ENCODE peak calls at places on chromosomes 6 and 20, in five cellular contexts. U is H1, H is neuronal stem cell, D is trophoblast cell, E is mesenchymal stem cell. I is an unnamed sample.
A peak's percentile ranks its signal among the peaks of the same experiment; 100 is the strongest.

GRCh38 chr6:71676298-71676697 is 210.1 kb upstream of the RIMS1 start:
- DNase-seq in U (no peak), H (no peak), D (no peak), E (no peak), I (no peak)

GRCh38 chr6:169302255-169302654 is 48.6 kb upstream of the THBS2 start:
- DNase-seq in U (no peak), H (no peak), D (no peak), E (no peak), I (no peak)

GRCh38 chr6:148839044-148839443 is 92.2 kb downstream of the UST start:
- DNase-seq in U (no peak), H (no peak), D (no peak), E (peak; percentile 19), I (no peak)

GRCh38 chr6:15623282-15624116 is 39.3 kb downstream of the DTNBP1 start:
- DNase-seq in U (no peak), H (no peak), D (no peak), E (peak; percentile 45), I (no peak)

GRCh38 chr6:50272611-50273010 is 222.9 kb upstream of the DEFB112 start:
- DNase-seq in U (no peak), H (no peak), D (no peak), E (no peak), I (no peak)

GRCh38 chr6:151021878-151022277 is 156.4 kb downstream of the MTHFD1L start:
- DNase-seq in U (no peak), H (no peak), D (no peak), E (peak; percentile 62), I (no peak)

GRCh38 chr20:33674294-33675126 is at the start of gene NECAB3:
- DNase-seq in U (no peak), H (peak; percentile 80), D (peak; percentile 33), E (peak; percentile 74), I (peak; percentile 85)

GRCh38 chr6:81242634-81243033 is 509.8 kb downstream of the TENT5A start:
- DNase-seq in U (no peak), H (no peak), D (no peak), E (no peak), I (no peak)

GRCh38 chr20:35307666-35308653 is 15.7 kb upstream of the FAM83C start:
- DNase-seq in U (no peak), H (no peak), D (no peak), E (peak; percentile 65), I (no peak)

GRCh38 chr6:158843751-158844683 is 24.8 kb upstream of the EZR start:
- DNase-seq in U (no peak), H (no peak), D (peak; percentile 72), E (no peak), I (no peak)

GRCh38 chr6:142014515-142014914 is 118.2 kb upstream of the GJE1 start:
- DNase-seq in U (no peak), H (no peak), D (peak; percentile 79), E (peak; percentile 87), I (no peak)

GRCh38 chr20:8216375-8217200 is 84.5 kb downstream of the PLCB1 start:
- DNase-seq in U (no peak), H (no peak), D (no peak), E (no peak), I (no peak)

GRCh38 chr6:85079761-85080160 is 315.4 kb upstream of the TBX18 start:
- DNase-seq in U (no peak), H (no peak), D (no peak), E (no peak), I (no peak)

GRCh38 chr6:35919827-35920751 is 809 bp downstream of the SRPK1 start:
- DNase-seq in U (no peak), H (peak; percentile 21), D (peak; percentile 44), E (peak; percentile 88), I (peak; percentile 51)

GRCh38 chr6:16276991-16277981 is 38.9 kb downstream of the GMPR start:
- DNase-seq in U (peak; percentile 59), H (peak; percentile 51), D (peak; percentile 77), E (peak; percentile 93), I (peak; percentile 87)

GRCh38 chr6:155013457-155013876 is 18.4 kb downstream of the TIAM2 start:
- DNase-seq in U (no peak), H (no peak), D (no peak), E (no peak), I (no peak)
- H3K14ac ChIP-seq in U (no peak overlapping the region), H (no peak overlapping the region), D (no peak overlapping the region), E (no peak overlapping the region), I (no peak overlapping the region)

GRCh38 chr6:11260249-11261038 is 28.0 kb upstream of the NEDD9 start:
- DNase-seq in U (no peak), H (no peak), D (no peak), E (no peak), I (no peak)

GRCh38 chr6:11263185-11263817 is 30.8 kb upstream of the NEDD9 start:
- DNase-seq in U (no peak), H (no peak), D (peak; percentile 66), E (peak; percentile 88), I (no peak)

GRCh38 chr6:11262231-11262630 is 29.8 kb upstream of the NEDD9 start:
- DNase-seq in U (no peak), H (no peak), D (no peak), E (no peak), I (no peak)

GRCh38 chr6:11265932-11266331 is 33.5 kb upstream of the NEDD9 start:
- DNase-seq in U (no peak), H (no peak), D (no peak), E (no peak), I (no peak)

GRCh38 chr6:11264100-11264499 is 31.6 kb upstream of the NEDD9 start:
- DNase-seq in U (no peak), H (no peak), D (no peak), E (no peak), I (peak; percentile 49)
- H2BK12ac ChIP-seq in U (no peak overlapping the region), H (no peak overlapping the region), D (peak overlapping the region; percentile 37), E (no peak overlapping the region), I (no peak overlapping the region)

DNA sequence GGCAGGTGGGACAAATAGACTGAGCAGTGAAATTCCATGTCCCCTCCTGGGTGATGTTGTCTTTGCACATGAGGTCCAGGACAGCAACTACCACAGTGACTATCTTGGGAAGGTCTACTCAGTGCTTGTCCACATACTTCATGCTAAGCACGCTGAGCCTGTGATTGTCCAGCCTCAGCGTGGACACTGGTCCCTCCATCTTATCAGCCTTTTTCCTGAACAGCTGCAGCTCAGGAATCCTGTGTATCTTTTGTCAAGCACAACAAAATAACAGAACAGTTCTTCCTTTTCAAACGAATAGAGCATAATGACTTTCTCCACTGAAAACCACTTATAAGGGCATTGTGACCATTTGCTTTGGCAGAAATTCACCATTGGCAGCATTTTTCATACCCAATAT is 90.4 kb downstream of the FYN start:
- DNase-seq in U (no peak), H (no peak), D (no peak), E (no peak), I (no peak)
- H3K4me1 ChIP-seq in U (no peaks in the 10 kb centered on the region), H (peaks cover 4% of the 10 kb centered on the region), D (peaks cover 4% of the 10 kb centered on the region), E (peaks cover 4% of the 10 kb centered on the region), I (no peaks in the 10 kb centered on the region)

GRCh38 chr6:31861150-31861549 is 1.5 kb downstream of the NEU1 start:
- DNase-seq in U (no peak), H (no peak), D (no peak), E (no peak), I (no peak)

GRCh38 chr6:31859923-31860322 is 2.7 kb downstream of the NEU1 start:
- DNase-seq in U (no peak), H (no peak), D (no peak), E (no peak), I (no peak)

GRCh38 chr6:31862344-31863235 is at the start of gene NEU1:
- DNase-seq in U (peak; percentile 99), H (peak; percentile 100), D (peak; percentile 100), E (peak; percentile 100), I (peak; percentile 100)

GRCh38 chr6:31860349-31860748 is 2.3 kb downstream of the NEU1 start:
- DNase-seq in U (no peak), H (no peak), D (no peak), E (no peak), I (no peak)

DNA sequence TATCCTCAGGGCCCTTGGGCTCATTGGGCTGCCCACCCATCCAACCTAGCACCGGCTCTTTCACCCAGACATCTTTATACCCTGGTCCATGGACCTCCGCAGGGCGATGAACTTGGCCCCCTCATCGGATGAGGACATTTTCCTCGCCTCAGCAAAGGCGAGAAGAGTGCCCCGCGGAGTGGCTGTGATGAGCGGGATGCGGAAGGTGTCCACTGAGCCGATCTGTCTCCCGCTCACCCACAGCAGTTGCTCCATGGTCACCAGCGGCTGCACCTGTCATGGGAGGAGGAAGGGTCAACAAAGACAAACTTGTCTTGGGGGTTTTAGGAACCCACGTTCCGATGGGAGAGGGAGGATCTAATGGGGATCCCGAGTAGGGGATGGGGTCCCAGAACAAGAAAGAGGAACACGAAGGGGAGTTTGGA is 690 bp downstream of the NEU1 start:
- DNase-seq in U (no peak), H (no peak), D (no peak), E (no peak), I (no peak)
- H3K14ac ChIP-seq in U (no peak overlapping the region), H (no peak overlapping the region), D (peak overlapping the region; percentile 89), E (peak overlapping the region; percentile 81), I (no peak overlapping the region)

GRCh38 chr20:50821257-50821921 is 26.5 kb downstream of the BCAS4 start:
- DNase-seq in U (no peak), H (no peak), D (no peak), E (no peak), I (no peak)

GRCh38 chr20:50820515-50821256 is 25.8 kb downstream of the BCAS4 start:
- DNase-seq in U (no peak), H (no peak), D (no peak), E (no peak), I (no peak)

GRCh38 chr20:50824137-50824536 is 29.3 kb downstream of the BCAS4 start:
- DNase-seq in U (no peak), H (no peak), D (no peak), E (peak; percentile 7), I (no peak)

GRCh38 chr20:50823319-50823718 is 28.5 kb downstream of the BCAS4 start:
- DNase-seq in U (no peak), H (no peak), D (no peak), E (no peak), I (no peak)

DNA sequence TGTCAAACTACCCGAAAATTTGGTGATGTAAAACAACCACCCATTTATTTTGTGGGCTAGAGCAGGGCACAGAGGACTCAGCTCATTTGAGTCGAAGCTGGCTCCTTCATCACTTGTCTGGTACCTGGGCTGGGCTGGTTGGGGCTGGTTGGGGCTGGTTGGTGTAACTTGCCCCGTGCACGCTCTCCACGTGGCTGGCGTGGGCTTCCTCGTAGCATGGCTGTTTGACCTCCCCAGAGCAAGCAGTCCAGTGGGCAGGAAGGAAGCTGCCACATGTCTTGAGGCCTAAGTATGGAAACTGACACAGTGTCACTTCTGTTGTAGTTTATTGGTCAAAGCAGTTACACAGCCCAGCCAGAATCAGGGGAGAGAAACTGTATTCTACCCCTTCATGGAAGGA is 27.1 kb downstream of the BCAS4 start:
- DNase-seq in U (no peak), H (no peak), D (no peak), E (no peak), I (no peak)
- H2BK12ac ChIP-seq in U (no peak overlapping the region), H (no peak overlapping the region), D (no peak overlapping the region), E (no peak overlapping the region), I (no peak overlapping the region)

GRCh38 chr20:3808544-3808943 is 11.8 kb upstream of the AP5S1 start:
- DNase-seq in U (no peak), H (no peak), D (no peak), E (no peak), I (no peak)
- H3K4me1 ChIP-seq in U (peaks cover 14% of the 10 kb centered on the region), H (peaks cover 2% of the 10 kb centered on the region), D (peaks cover 24% of the 10 kb centered on the region), E (peaks cover 27% of the 10 kb centered on the region), I (peaks cover 3% of the 10 kb centered on the region)

I was measured in H9.